ENCODE peak calls at places on chromosomes 2 and 18, in six cellular contexts. D is GM23338, W is K562, E is breast epithelium, Y is GM12892, P is transverse colon. R is an unnamed sample.

GRCh38 chr18:21398121-21398520 is 156.1 kb downstream of the GREB1L start:
- DNase-seq in D (no peak), W (no peak), E (no peak), Y (no peak), P (no peak), R (no peak)

GRCh38 chr18:79182047-79182713 is 113.0 kb downstream of the ATP9B start:
- DNase-seq in D (peak), W (no peak), E (no peak), Y (no peak), P (peak), R (no peak)

GRCh38 chr2:11281221-11281620 is 63.2 kb downstream of the ROCK2 start:
- DNase-seq in D (no peak), W (no peak), E (no peak), Y (no peak), P (no peak), R (no peak)

GRCh38 chr2:180040146-180040925 is 33.2 kb upstream of the CWC22 start:
- DNase-seq in D (no peak), W (no peak), E (no peak), Y (no peak), P (no peak), R (no peak)

GRCh38 chr2:54079331-54079730 is 36.1 kb upstream of the ACYP2 start:
- DNase-seq in D (no peak), W (no peak), E (no peak), Y (no peak), P (no peak), R (no peak)

GRCh38 chr2:192546566-192546965 is 351.8 kb upstream of the TMEFF2 start:
- DNase-seq in D (no peak), W (no peak), E (no peak), Y (no peak), P (no peak), R (no peak)

GRCh38 chr2:74511104-74511989 is 2.9 kb upstream of the TLX2 start:
- DNase-seq in D (no peak), W (no peak), E (no peak), Y (no peak), P (no peak), R (peak)

GRCh38 chr2:127107622-127107999 is 657 bp upstream of the BIN1 start:
- DNase-seq in D (peak), W (no peak), E (no peak), Y (no peak), P (peak), R (no peak)

GRCh38 chr2:46690825-46691224 is 211.5 kb downstream of the TMEM247 start:
- DNase-seq in D (no peak), W (peak), E (no peak), Y (no peak), P (no peak), R (no peak)

GRCh38 chr2:9984217-9984739 is 32.8 kb downstream of the GRHL1 start:
- DNase-seq in D (peak), W (peak), E (no peak), Y (peak), P (no peak), R (no peak)

GRCh38 chr18:39305756-39306155 is 1740.2 kb upstream of the CELF4 start:
- DNase-seq in D (no peak), W (no peak), E (no peak), Y (no peak), P (no peak), R (no peak)

GRCh38 chr2:37786854-37787253 is 115.4 kb upstream of the CDC42EP3 start:
- DNase-seq in D (no peak), W (no peak), E (peak), Y (no peak), P (peak), R (no peak)

GRCh38 chr18:9673296-9674251 is 34.5 kb upstream of the RAB31 start:
- DNase-seq in D (peak), W (no peak), E (no peak), Y (peak), P (peak), R (no peak)

GRCh38 chr2:65711863-65712262 is 279.5 kb upstream of the SPRED2 start:
- DNase-seq in D (no peak), W (no peak), E (no peak), Y (no peak), P (no peak), R (no peak)

GRCh38 chr2:66575625-66576371 is 140.9 kb downstream of the MEIS1 start:
- DNase-seq in D (peak), W (peak), E (no peak), Y (no peak), P (no peak), R (peak)

GRCh38 chr2:11395389-11395788 is 51.0 kb upstream of the ROCK2 start:
- DNase-seq in D (no peak), W (no peak), E (no peak), Y (no peak), P (no peak), R (no peak)

GRCh38 chr18:23196119-23197004 is 61.1 kb downstream of the CABLES1 start:
- DNase-seq in D (peak), W (no peak), E (peak), Y (no peak), P (no peak), R (no peak)

GRCh38 chr18:13136056-13136688 is 82.4 kb upstream of the LDLRAD4 start:
- DNase-seq in D (no peak), W (peak), E (no peak), Y (no peak), P (peak), R (peak)

GRCh38 chr2:28155627-28156026 is 237.0 kb upstream of the FOSL2 start:
- DNase-seq in D (peak), W (peak), E (no peak), Y (no peak), P (no peak), R (no peak)

GRCh38 chr2:55428258-55428657 is 8.6 kb upstream of the CCDC88A start:
- DNase-seq in D (no peak), W (no peak), E (no peak), Y (no peak), P (no peak), R (no peak)

GRCh38 chr2:160984426-160985077 is 175.7 kb upstream of the TANK start:
- DNase-seq in D (no peak), W (no peak), E (no peak), Y (no peak), P (no peak), R (no peak)

GRCh38 chr2:208982831-208983230 is 441.0 kb upstream of the MAP2 start:
- DNase-seq in D (no peak), W (no peak), E (no peak), Y (no peak), P (no peak), R (no peak)

GRCh38 chr2:10964076-10964812 is 52.5 kb downstream of the KCNF1 start:
- DNase-seq in D (no peak), W (no peak), E (no peak), Y (no peak), P (no peak), R (no peak)

GRCh38 chr2:61538920-61539559 is 884 bp upstream of the XPO1 start:
- DNase-seq in D (no peak), W (no peak), E (peak), Y (no peak), P (peak), R (no peak)

GRCh38 chr18:2146092-2146491 is 425.2 kb downstream of the METTL4 start:
- DNase-seq in D (no peak), W (no peak), E (no peak), Y (no peak), P (no peak), R (no peak)

GRCh38 chr2:219722276-219722883 is 95.0 kb downstream of the SLC4A3 start:
- DNase-seq in D (no peak), W (no peak), E (no peak), Y (no peak), P (no peak), R (no peak)

GRCh38 chr2:72919414-72920316 is 2.3 kb downstream of the EMX1 start:
- DNase-seq in D (peak), W (no peak), E (no peak), Y (no peak), P (no peak), R (no peak)

GRCh38 chr2:65999790-66000189 is 435.1 kb upstream of the MEIS1 start:
- DNase-seq in D (no peak), W (no peak), E (no peak), Y (no peak), P (no peak), R (no peak)

GRCh38 chr18:48762022-48762421 is 188.7 kb downstream of the SMAD7 start:
- DNase-seq in D (no peak), W (no peak), E (no peak), Y (no peak), P (no peak), R (no peak)

GRCh38 chr2:65416321-65416720 is 16.1 kb downstream of the SPRED2 start:
- DNase-seq in D (no peak), W (no peak), E (no peak), Y (no peak), P (no peak), R (no peak)

GRCh38 chr2:80244905-80245584 is 59.5 kb downstream of the LRRTM1 start:
- DNase-seq in D (no peak), W (no peak), E (no peak), Y (no peak), P (no peak), R (no peak)

GRCh38 chr2:174609261-174609660 is 11.7 kb upstream of the WIPF1 start:
- DNase-seq in D (no peak), W (no peak), E (no peak), Y (no peak), P (no peak), R (no peak)

GRCh38 chr2:60550151-60550983 is 3.1 kb downstream of the BCL11A start:
- DNase-seq in D (peak), W (peak), E (peak), Y (no peak), P (peak), R (peak)

GRCh38 chr18:59008302-59008974 is 131.2 kb upstream of the SEC11C start:
- DNase-seq in D (peak), W (no peak), E (peak), Y (no peak), P (no peak), R (no peak)

GRCh38 chr2:12320027-12320734 is 396.6 kb upstream of the TRIB2 start:
- DNase-seq in D (no peak), W (no peak), E (no peak), Y (no peak), P (no peak), R (no peak)

GRCh38 chr2:225207026-225207425 is 164.8 kb upstream of the DOCK10 start:
- DNase-seq in D (no peak), W (no peak), E (no peak), Y (no peak), P (no peak), R (no peak)

GRCh38 chr2:26540306-26540705 is 62.4 kb upstream of the OTOF start:
- DNase-seq in D (peak), W (no peak), E (no peak), Y (no peak), P (no peak), R (peak)

GRCh38 chr2:145692971-145693478 is 1173.1 kb upstream of the ZEB2 start:
- DNase-seq in D (no peak), W (peak), E (no peak), Y (no peak), P (no peak), R (no peak)
- TF ChIP-seq POLR2AphosphoS5 in D (no peak), W (peak), E (no peak), Y (no peak), P (no peak), R (no peak)

GRCh38 chr2:234676859-234677450 is 180.1 kb upstream of the ARL4C start:
- DNase-seq in D (peak), W (no peak), E (no peak), Y (no peak), P (no peak), R (no peak)

GRCh38 chr2:234677758-234678538 is 181.1 kb upstream of the ARL4C start:
- DNase-seq in D (no peak), W (no peak), E (no peak), Y (no peak), P (no peak), R (no peak)

GRCh38 chr2:234679151-234679765 is 182.4 kb upstream of the ARL4C start:
- DNase-seq in D (no peak), W (no peak), E (no peak), Y (no peak), P (no peak), R (no peak)

GRCh38 chr2:234679766-234680687 is 183.1 kb upstream of the ARL4C start:
- DNase-seq in D (no peak), W (no peak), E (no peak), Y (no peak), P (peak), R (no peak)

DNA sequence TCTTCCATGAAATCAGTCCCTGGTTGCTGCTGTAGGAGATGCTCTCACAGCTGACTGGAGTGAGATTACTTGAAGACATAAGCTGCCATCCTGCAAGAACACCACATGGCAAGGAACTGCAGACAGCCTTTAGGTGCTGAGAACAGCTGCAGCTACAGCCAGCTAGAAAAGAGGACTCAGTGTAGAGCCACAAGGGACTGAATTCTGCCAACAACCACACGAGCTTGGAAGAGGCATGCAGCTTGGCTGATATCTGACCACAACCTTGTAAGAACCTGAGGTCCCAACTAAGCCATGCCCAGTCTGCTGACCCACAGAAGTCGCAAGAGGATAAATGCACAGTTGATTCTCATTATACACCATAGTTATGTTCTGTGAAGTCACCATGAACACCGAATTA is 181.8 kb upstream of the ARL4C start:
- DNase-seq in D (no peak), W (no peak), E (no peak), Y (no peak), P (no peak), R (no peak)
- TF ChIP-seq POLR2AphosphoS5 in D (no peak), W (no peak), E (no peak), Y (no peak), P (no peak), R (no peak)

DNA sequence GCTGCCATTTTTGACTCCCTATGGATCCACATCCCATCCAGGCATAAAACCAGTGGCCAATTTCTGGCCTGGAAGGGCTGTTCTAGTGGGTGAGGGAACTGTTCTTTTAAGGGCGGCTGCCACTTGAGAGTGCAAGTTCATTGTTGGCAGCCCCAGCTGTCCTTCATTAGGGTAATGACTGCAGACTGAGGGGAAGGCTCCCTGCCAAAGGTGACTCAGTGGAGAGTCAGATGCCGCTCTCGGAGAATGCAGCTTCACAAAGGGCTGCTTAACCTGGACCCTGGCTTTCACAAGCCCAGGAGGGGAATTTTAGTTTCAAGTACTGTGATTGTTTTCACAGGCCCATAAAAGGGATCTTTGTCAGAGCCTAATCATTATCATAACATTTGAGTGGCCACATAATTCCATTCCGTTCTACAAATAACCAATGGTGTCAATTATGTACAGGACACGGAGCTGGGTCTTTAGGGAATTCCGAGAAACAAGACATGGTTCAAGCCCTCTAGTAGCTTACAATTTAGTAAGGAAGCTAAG is 235.7 kb downstream of the CDCA7 start:
- DNase-seq in D (no peak), W (no peak), E (peak), Y (no peak), P (no peak), R (no peak)
- TF ChIP-seq POLR2AphosphoS5 in D (no peak), W (no peak), E (no peak), Y (no peak), P (no peak), R (no peak)

GRCh38 chr18:4130734-4131719 is 324.1 kb downstream of the DLGAP1 start:
- DNase-seq in D (peak), W (no peak), E (no peak), Y (no peak), P (no peak), R (no peak)
- TF ChIP-seq POLR2AphosphoS5 in D (no peak), W (no peak), E (no peak), Y (no peak), P (no peak), R (no peak)

R was measured in spleen.